ENCODE peak calls at places on chromosomes 2 and 18, in nine cellular contexts. One of them, this sample, is unnamed.

GRCh38 chr2:201942525-201942924 is 91.1 kb upstream of the FZD7 start:
- DNase-seq in B cell: no peak
- DNase-seq in NCI-H510A treated with DMSO at 0.1 percent for 48 hours: no peak
- DNase-seq in SJCRH30: no peak
- DNase-seq in retina: no peak
- DNase-seq in stimulated activated CD8-positive, alpha-beta memory T cell treated with anti-CD3 and anti-CD28 coated beads, Interleukin-15, amount 100 ng/mL, for 4 hours: no peak
- DNase-seq in EL: no peak
- DNase-seq in cardiac fibroblast: no peak
- DNase-seq in thoracic aorta: no peak
- DNase-seq in this sample: no peak

GRCh38 chr2:207935121-207935990 is 90.0 kb downstream of the PLEKHM3 start:
- DNase-seq in NCI-H510A treated with DMSO at 0.1 percent for 48 hours: no peak
- DNase-seq in SJCRH30: no peak
- DNase-seq in cardiac fibroblast: no peak
- DNase-seq in EL: no peak
- DNase-seq in retina: no peak
- DNase-seq in thoracic aorta: no peak
- DNase-seq in stimulated activated CD8-positive, alpha-beta memory T cell treated with anti-CD3 and anti-CD28 coated beads, Interleukin-15, amount 100 ng/mL, for 4 hours: no peak
- DNase-seq in B cell: no peak
- DNase-seq in this sample: no peak

GRCh38 chr18:22999212-22999611 is 66.1 kb downstream of the RBBP8 start:
- DNase-seq in SJCRH30: no peak
- DNase-seq in EL: peak
- DNase-seq in NCI-H510A treated with DMSO at 0.1 percent for 48 hours: no peak
- DNase-seq in cardiac fibroblast: peak
- DNase-seq in stimulated activated CD8-positive, alpha-beta memory T cell treated with anti-CD3 and anti-CD28 coated beads, Interleukin-15, amount 100 ng/mL, for 4 hours: no peak
- DNase-seq in retina: no peak
- DNase-seq in B cell: no peak
- DNase-seq in thoracic aorta: no peak
- DNase-seq in this sample: no peak

GRCh38 chr18:57802166-57802868 is 798 bp downstream of the ATP8B1 start:
- DNase-seq in cardiac fibroblast: no peak
- DNase-seq in retina: peak
- DNase-seq in NCI-H510A treated with DMSO at 0.1 percent for 48 hours: peak
- DNase-seq in B cell: peak
- DNase-seq in EL: no peak
- DNase-seq in SJCRH30: no peak
- DNase-seq in thoracic aorta: no peak
- DNase-seq in stimulated activated CD8-positive, alpha-beta memory T cell treated with anti-CD3 and anti-CD28 coated beads, Interleukin-15, amount 100 ng/mL, for 4 hours: no peak
- DNase-seq in this sample: no peak

GRCh38 chr18:34723143-34723542 is 13.0 kb downstream of the DTNA start:
- DNase-seq in thoracic aorta: no peak
- DNase-seq in B cell: no peak
- DNase-seq in SJCRH30: no peak
- DNase-seq in NCI-H510A treated with DMSO at 0.1 percent for 48 hours: no peak
- DNase-seq in retina: no peak
- DNase-seq in EL: no peak
- DNase-seq in cardiac fibroblast: peak
- DNase-seq in stimulated activated CD8-positive, alpha-beta memory T cell treated with anti-CD3 and anti-CD28 coated beads, Interleukin-15, amount 100 ng/mL, for 4 hours: no peak
- DNase-seq in this sample: no peak

GRCh38 chr2:177772529-177772928 is 300.0 kb downstream of the PDE11A start:
- DNase-seq in retina: no peak
- DNase-seq in SJCRH30: peak
- DNase-seq in cardiac fibroblast: peak
- DNase-seq in thoracic aorta: no peak
- DNase-seq in EL: peak
- DNase-seq in stimulated activated CD8-positive, alpha-beta memory T cell treated with anti-CD3 and anti-CD28 coated beads, Interleukin-15, amount 100 ng/mL, for 4 hours: no peak
- DNase-seq in NCI-H510A treated with DMSO at 0.1 percent for 48 hours: peak
- DNase-seq in B cell: peak
- DNase-seq in this sample: no peak

GRCh38 chr2:41595235-41595634 is 452.6 kb upstream of the PKDCC start:
- DNase-seq in cardiac fibroblast: peak
- DNase-seq in EL: no peak
- DNase-seq in NCI-H510A treated with DMSO at 0.1 percent for 48 hours: no peak
- DNase-seq in stimulated activated CD8-positive, alpha-beta memory T cell treated with anti-CD3 and anti-CD28 coated beads, Interleukin-15, amount 100 ng/mL, for 4 hours: no peak
- DNase-seq in SJCRH30: no peak
- DNase-seq in thoracic aorta: no peak
- DNase-seq in B cell: no peak
- DNase-seq in retina: no peak
- DNase-seq in this sample: no peak

GRCh38 chr2:214203744-214204289 is 207.0 kb upstream of the VWC2L start:
- DNase-seq in stimulated activated CD8-positive, alpha-beta memory T cell treated with anti-CD3 and anti-CD28 coated beads, Interleukin-15, amount 100 ng/mL, for 4 hours: no peak
- DNase-seq in NCI-H510A treated with DMSO at 0.1 percent for 48 hours: no peak
- DNase-seq in B cell: no peak
- DNase-seq in thoracic aorta: no peak
- DNase-seq in cardiac fibroblast: no peak
- DNase-seq in SJCRH30: peak
- DNase-seq in EL: peak
- DNase-seq in retina: no peak
- DNase-seq in this sample: no peak

GRCh38 chr2:75574106-75574505 is 13.4 kb upstream of the EVA1A start:
- DNase-seq in thoracic aorta: no peak
- DNase-seq in SJCRH30: no peak
- DNase-seq in cardiac fibroblast: no peak
- DNase-seq in B cell: no peak
- DNase-seq in retina: no peak
- DNase-seq in stimulated activated CD8-positive, alpha-beta memory T cell treated with anti-CD3 and anti-CD28 coated beads, Interleukin-15, amount 100 ng/mL, for 4 hours: no peak
- DNase-seq in NCI-H510A treated with DMSO at 0.1 percent for 48 hours: no peak
- DNase-seq in EL: peak
- DNase-seq in this sample: no peak

GRCh38 chr18:79637181-79637920 is 42.3 kb upstream of the CTDP1 start:
- DNase-seq in thoracic aorta: no peak
- DNase-seq in B cell: no peak
- DNase-seq in cardiac fibroblast: no peak
- DNase-seq in SJCRH30: no peak
- DNase-seq in stimulated activated CD8-positive, alpha-beta memory T cell treated with anti-CD3 and anti-CD28 coated beads, Interleukin-15, amount 100 ng/mL, for 4 hours: no peak
- DNase-seq in EL: no peak
- DNase-seq in retina: no peak
- DNase-seq in NCI-H510A treated with DMSO at 0.1 percent for 48 hours: no peak
- DNase-seq in this sample: no peak

GRCh38 chr18:42201137-42201536 is 246.1 kb downstream of the PIK3C3 start:
- DNase-seq in thoracic aorta: no peak
- DNase-seq in SJCRH30: no peak
- DNase-seq in stimulated activated CD8-positive, alpha-beta memory T cell treated with anti-CD3 and anti-CD28 coated beads, Interleukin-15, amount 100 ng/mL, for 4 hours: no peak
- DNase-seq in NCI-H510A treated with DMSO at 0.1 percent for 48 hours: no peak
- DNase-seq in EL: no peak
- DNase-seq in B cell: no peak
- DNase-seq in retina: no peak
- DNase-seq in cardiac fibroblast: no peak
- DNase-seq in this sample: no peak

GRCh38 chr2:219998099-219998498 is 370.7 kb downstream of the SLC4A3 start:
- DNase-seq in cardiac fibroblast: no peak
- DNase-seq in stimulated activated CD8-positive, alpha-beta memory T cell treated with anti-CD3 and anti-CD28 coated beads, Interleukin-15, amount 100 ng/mL, for 4 hours: no peak
- DNase-seq in B cell: no peak
- DNase-seq in SJCRH30: no peak
- DNase-seq in NCI-H510A treated with DMSO at 0.1 percent for 48 hours: no peak
- DNase-seq in thoracic aorta: no peak
- DNase-seq in EL: peak
- DNase-seq in retina: no peak
- DNase-seq in this sample: no peak

GRCh38 chr2:28164280-28164801 is 228.3 kb upstream of the FOSL2 start:
- DNase-seq in NCI-H510A treated with DMSO at 0.1 percent for 48 hours: no peak
- DNase-seq in B cell: no peak
- DNase-seq in cardiac fibroblast: peak
- DNase-seq in retina: no peak
- DNase-seq in stimulated activated CD8-positive, alpha-beta memory T cell treated with anti-CD3 and anti-CD28 coated beads, Interleukin-15, amount 100 ng/mL, for 4 hours: no peak
- DNase-seq in thoracic aorta: no peak
- DNase-seq in SJCRH30: peak
- DNase-seq in EL: no peak
- DNase-seq in this sample: no peak

GRCh38 chr2:19362652-19363473 is 4.4 kb upstream of the OSR1 start:
- DNase-seq in SJCRH30: peak
- DNase-seq in cardiac fibroblast: peak
- DNase-seq in thoracic aorta: no peak
- DNase-seq in NCI-H510A treated with DMSO at 0.1 percent for 48 hours: peak
- DNase-seq in EL: peak
- DNase-seq in stimulated activated CD8-positive, alpha-beta memory T cell treated with anti-CD3 and anti-CD28 coated beads, Interleukin-15, amount 100 ng/mL, for 4 hours: no peak
- DNase-seq in retina: peak
- DNase-seq in B cell: peak
- DNase-seq in this sample: peak

GRCh38 chr2:64854773-64855237 is 134.4 kb upstream of the SLC1A4 start:
- DNase-seq in SJCRH30: no peak
- DNase-seq in stimulated activated CD8-positive, alpha-beta memory T cell treated with anti-CD3 and anti-CD28 coated beads, Interleukin-15, amount 100 ng/mL, for 4 hours: no peak
- DNase-seq in EL: peak
- DNase-seq in retina: no peak
- DNase-seq in NCI-H510A treated with DMSO at 0.1 percent for 48 hours: no peak
- DNase-seq in thoracic aorta: no peak
- DNase-seq in B cell: no peak
- DNase-seq in cardiac fibroblast: peak
- DNase-seq in this sample: no peak

GRCh38 chr2:201574754-201575153 is 68.5 kb downstream of the TMEM237 start:
- DNase-seq in SJCRH30: no peak
- DNase-seq in thoracic aorta: no peak
- DNase-seq in EL: no peak
- DNase-seq in NCI-H510A treated with DMSO at 0.1 percent for 48 hours: no peak
- DNase-seq in B cell: no peak
- DNase-seq in retina: no peak
- DNase-seq in stimulated activated CD8-positive, alpha-beta memory T cell treated with anti-CD3 and anti-CD28 coated beads, Interleukin-15, amount 100 ng/mL, for 4 hours: no peak
- DNase-seq in cardiac fibroblast: no peak
- DNase-seq in this sample: no peak

GRCh38 chr2:9988320-9988719 is 36.8 kb downstream of the GRHL1 start:
- DNase-seq in NCI-H510A treated with DMSO at 0.1 percent for 48 hours: no peak
- DNase-seq in B cell: no peak
- DNase-seq in EL: no peak
- DNase-seq in SJCRH30: no peak
- DNase-seq in thoracic aorta: no peak
- DNase-seq in cardiac fibroblast: no peak
- DNase-seq in stimulated activated CD8-positive, alpha-beta memory T cell treated with anti-CD3 and anti-CD28 coated beads, Interleukin-15, amount 100 ng/mL, for 4 hours: no peak
- DNase-seq in retina: no peak
- DNase-seq in this sample: no peak

GRCh38 chr2:104834431-104834830 is 19.5 kb upstream of the POU3F3 start:
- DNase-seq in SJCRH30: no peak
- DNase-seq in cardiac fibroblast: no peak
- DNase-seq in retina: no peak
- DNase-seq in EL: no peak
- DNase-seq in stimulated activated CD8-positive, alpha-beta memory T cell treated with anti-CD3 and anti-CD28 coated beads, Interleukin-15, amount 100 ng/mL, for 4 hours: no peak
- DNase-seq in thoracic aorta: no peak
- DNase-seq in B cell: no peak
- DNase-seq in NCI-H510A treated with DMSO at 0.1 percent for 48 hours: no peak
- DNase-seq in this sample: peak

GRCh38 chr2:240615830-240616547 is 9.3 kb upstream of the GPR35 start:
- DNase-seq in retina: no peak
- DNase-seq in thoracic aorta: no peak
- DNase-seq in EL: no peak
- DNase-seq in cardiac fibroblast: no peak
- DNase-seq in B cell: no peak
- DNase-seq in stimulated activated CD8-positive, alpha-beta memory T cell treated with anti-CD3 and anti-CD28 coated beads, Interleukin-15, amount 100 ng/mL, for 4 hours: no peak
- DNase-seq in NCI-H510A treated with DMSO at 0.1 percent for 48 hours: no peak
- DNase-seq in SJCRH30: peak
- DNase-seq in this sample: no peak

GRCh38 chr18:23230688-23231087 is 95.4 kb downstream of the CABLES1 start:
- DNase-seq in B cell: no peak
- DNase-seq in retina: no peak
- DNase-seq in SJCRH30: no peak
- DNase-seq in stimulated activated CD8-positive, alpha-beta memory T cell treated with anti-CD3 and anti-CD28 coated beads, Interleukin-15, amount 100 ng/mL, for 4 hours: no peak
- DNase-seq in NCI-H510A treated with DMSO at 0.1 percent for 48 hours: no peak
- DNase-seq in cardiac fibroblast: no peak
- DNase-seq in thoracic aorta: no peak
- DNase-seq in EL: no peak
- DNase-seq in this sample: no peak

This sample was measured in amygdala.